ENCODE peak calls at places on chromosome 6, in five cellular contexts. L is mesendoderm, V is neural progenitor cell, S is NT2/D1, P is IMR-90. U is an unnamed sample.

GRCh38 chr6:143973097-143973979 is 34.7 kb downstream of the PLAGL1 start:
- DNase-seq in S (peak), V (peak), L (peak), P (no peak), U (no peak)

GRCh38 chr6:101926149-101926925 is 532.8 kb downstream of the GRIK2 start:
- DNase-seq in P (peak), S (no peak), V (no peak), L (no peak), U (no peak)

GRCh38 chr6:169188051-169188863 is 65.4 kb downstream of the THBS2 start:
- DNase-seq in P (peak), V (no peak), L (peak), S (no peak), U (no peak)

GRCh38 chr6:18488526-18489270 is 101.5 kb downstream of the RNF144B start:
- DNase-seq in P (peak), S (no peak), V (no peak), L (no peak), U (no peak)

GRCh38 chr6:136306466-136306865 is 16.8 kb upstream of the BCLAF1 start:
- DNase-seq in P (no peak), S (no peak), L (no peak), V (no peak), U (no peak)

GRCh38 chr6:90493332-90493731 is 93.5 kb downstream of the MAP3K7 start:
- DNase-seq in L (no peak), S (no peak), P (peak), V (no peak), U (no peak)

GRCh38 chr6:38570750-38571149 is 69.0 kb downstream of the BTBD9 start:
- DNase-seq in V (no peak), S (no peak), L (peak), P (peak), U (no peak)

GRCh38 chr6:72367439-72367838 is 254.4 kb upstream of the KCNQ5 start:
- DNase-seq in L (no peak), S (no peak), P (no peak), V (no peak), U (no peak)

GRCh38 chr6:43954311-43955131 is 172.7 kb downstream of the MRPL14 start:
- DNase-seq in V (no peak), S (no peak), P (no peak), L (no peak), U (no peak)

GRCh38 chr6:9233226-9233625 is 797.9 kb upstream of the SLC35B3 start:
- DNase-seq in V (no peak), L (peak), S (no peak), P (no peak), U (no peak)

GRCh38 chr6:148935705-148936306 is 189.0 kb downstream of the UST start:
- DNase-seq in V (peak), P (peak), L (no peak), S (no peak), U (no peak)

GRCh38 chr6:43914272-43915147 is 144.5 kb downstream of the VEGFA start:
- DNase-seq in L (no peak), S (no peak), V (peak), P (no peak), U (no peak)

GRCh38 chr6:7725849-7726415 is at the start of gene BMP6:
- DNase-seq in V (peak), P (peak), L (peak), S (peak), U (peak)

GRCh38 chr6:162497371-162497770 is 230.2 kb downstream of the PRKN start:
- DNase-seq in S (no peak), V (no peak), P (no peak), L (no peak), U (no peak)

GRCh38 chr6:169813969-169814368 is 62.5 kb downstream of the ERMARD start:
- DNase-seq in P (no peak), V (no peak), L (no peak), S (no peak), U (no peak)

GRCh38 chr6:27168586-27169443 is 78.7 kb upstream of the PRSS16 start:
- DNase-seq in S (no peak), L (peak), P (peak), V (no peak), U (no peak)

GRCh38 chr6:36927691-36928546 is 26.6 kb upstream of the PI16 start:
- DNase-seq in P (peak), V (no peak), L (no peak), S (no peak), U (no peak)

GRCh38 chr6:163789199-163789810 is 374.8 kb downstream of the QKI start:
- DNase-seq in L (no peak), S (no peak), V (no peak), P (no peak), U (no peak)

GRCh38 chr6:97292671-97293070 is 9.7 kb upstream of the MMS22L start:
- DNase-seq in L (no peak), P (peak), V (no peak), S (no peak), U (no peak)

GRCh38 chr6:9481292-9482029 is 933.4 kb downstream of the TFAP2A start:
- DNase-seq in P (peak), S (no peak), V (no peak), L (peak), U (no peak)

GRCh38 chr6:88238065-88238464 is 71.9 kb upstream of the CNR1 start:
- DNase-seq in S (peak), L (peak), P (no peak), V (peak), U (peak)

GRCh38 chr6:139588734-139589418 is 214.4 kb upstream of the CITED2 start:
- DNase-seq in S (no peak), P (peak), V (no peak), L (no peak), U (no peak)

GRCh38 chr6:152063170-152063921 is 255.9 kb downstream of the ESR1 start:
- DNase-seq in S (no peak), P (no peak), L (no peak), V (no peak), U (no peak)

GRCh38 chr6:78867370-78868040 is at the start of gene IRAK1BP1:
- DNase-seq in L (peak), V (peak), P (peak), S (peak), U (peak)

GRCh38 chr6:134170844-134171243 is 118.4 kb upstream of the SLC2A12 start:
- DNase-seq in L (no peak), V (peak), S (no peak), P (peak), U (no peak)

GRCh38 chr6:53793318-53793975 is 1.4 kb upstream of the LRRC1 start:
- DNase-seq in L (peak), S (no peak), P (peak), V (peak), U (peak)

GRCh38 chr6:70725817-70726413 is 58.2 kb downstream of the SMAP1 start:
- DNase-seq in P (peak), V (no peak), L (peak), S (no peak), U (no peak)

GRCh38 chr6:166955121-166955864 is 1.1 kb downstream of the RNASET2 start:
- DNase-seq in P (no peak), S (no peak), L (peak), V (peak), U (peak)

GRCh38 chr6:7642784-7643183 is 52.8 kb downstream of the SNRNP48 start:
- DNase-seq in V (no peak), P (no peak), L (no peak), S (no peak), U (peak)

GRCh38 chr6:93017213-93017612 is 402.1 kb downstream of the EPHA7 start:
- DNase-seq in V (peak), L (peak), S (no peak), P (no peak), U (no peak)

GRCh38 chr6:137883400-137883888 is 16.4 kb downstream of the TNFAIP3 start:
- DNase-seq in P (peak), V (no peak), L (no peak), S (no peak), U (no peak)

GRCh38 chr6:132174919-132175318 is 223.7 kb upstream of the CCN2 start:
- DNase-seq in L (peak), V (no peak), S (no peak), P (no peak), U (no peak)
- H3K4me3 ChIP-seq in L (no peak), V (no peak), S (no peak), P (no peak), U (no peak)

DNA sequence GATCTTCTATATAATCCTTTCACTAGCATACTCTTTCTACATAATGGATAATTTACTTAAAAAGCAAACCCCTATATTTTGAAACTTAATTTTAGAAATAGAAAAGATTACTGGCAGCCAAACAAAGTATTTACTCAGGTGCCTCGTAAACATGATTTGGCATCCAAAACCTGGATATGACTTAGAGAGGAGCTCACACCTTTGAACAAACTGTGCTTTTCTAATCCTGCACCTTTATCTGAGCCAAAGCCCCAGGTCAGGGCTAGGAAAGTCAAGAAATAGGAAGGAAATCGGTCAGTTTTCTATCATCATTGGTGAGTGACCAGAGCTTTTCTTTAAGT is 170.9 kb downstream of the PHF3 start:
- DNase-seq in V (no peak), P (no peak), S (no peak), L (no peak), U (no peak)
- H3K9ac ChIP-seq in V (no peak), P (peak), S (no peak), L (no peak), U (no peak)

DNA sequence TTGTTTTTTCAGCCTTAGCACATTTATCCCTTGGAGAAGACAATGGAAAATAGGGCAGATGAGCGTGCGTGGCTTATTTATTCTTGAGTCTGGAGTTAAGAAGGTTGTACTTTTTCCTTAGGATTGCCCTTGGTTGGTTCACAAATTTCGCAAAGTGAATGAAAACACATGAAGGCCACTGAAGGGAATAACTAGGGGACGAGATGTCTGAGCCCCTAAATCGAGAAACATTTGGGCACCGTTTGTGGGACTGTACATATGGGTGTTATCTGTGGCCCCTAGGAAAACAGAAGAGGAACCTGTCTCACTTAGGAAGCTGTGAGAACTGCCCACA is 19.4 kb upstream of the TRIM27 start:
- DNase-seq in S (no peak), V (peak), P (no peak), L (no peak), U (no peak)
- H3K4me3 ChIP-seq in S (peak), V (peak), P (peak), L (no peak), U (peak)

GRCh38 chr6:3635482-3635881 is 116.0 kb downstream of the PXDC1 start:
- DNase-seq in V (no peak), L (no peak), P (no peak), S (no peak), U (no peak)
- H3K9ac ChIP-seq in V (no peak), L (no peak), P (no peak), S (no peak), U (no peak)

GRCh38 chr6:2854394-2854982 is 12.8 kb upstream of the SERPINB1 start:
- DNase-seq in P (peak), L (no peak), V (no peak), S (no peak), U (no peak)

GRCh38 chr6:2852514-2852855 is 10.8 kb upstream of the SERPINB1 start:
- DNase-seq in V (no peak), L (no peak), S (no peak), P (no peak), U (no peak)

GRCh38 chr6:2855061-2855519 is 13.4 kb upstream of the SERPINB1 start:
- DNase-seq in P (no peak), V (peak), S (no peak), L (peak), U (no peak)

GRCh38 chr6:2852921-2853322 is 11.3 kb upstream of the SERPINB1 start:
- DNase-seq in L (peak), P (no peak), V (no peak), S (no peak), U (no peak)

GRCh38 chr6:2853766-2854393 is 12.2 kb upstream of the SERPINB1 start:
- DNase-seq in L (peak), V (peak), P (peak), S (no peak), U (no peak)
- H3K4me3 ChIP-seq in L (no peak), V (peak), P (peak), S (no peak), U (no peak)

GRCh38 chr6:16409531-16410441 is 171.4 kb downstream of the GMPR start:
- DNase-seq in V (peak), S (peak), P (peak), L (peak), U (peak)

GRCh38 chr6:16415677-16416076 is 177.3 kb downstream of the GMPR start:
- DNase-seq in P (no peak), L (no peak), S (no peak), V (no peak), U (no peak)

GRCh38 chr6:16408766-16409165 is 170.4 kb downstream of the GMPR start:
- DNase-seq in V (no peak), L (no peak), P (no peak), S (no peak), U (no peak)

GRCh38 chr6:16413399-16413798 is 175.0 kb downstream of the GMPR start:
- DNase-seq in S (no peak), L (no peak), V (no peak), P (peak), U (no peak)

DNA sequence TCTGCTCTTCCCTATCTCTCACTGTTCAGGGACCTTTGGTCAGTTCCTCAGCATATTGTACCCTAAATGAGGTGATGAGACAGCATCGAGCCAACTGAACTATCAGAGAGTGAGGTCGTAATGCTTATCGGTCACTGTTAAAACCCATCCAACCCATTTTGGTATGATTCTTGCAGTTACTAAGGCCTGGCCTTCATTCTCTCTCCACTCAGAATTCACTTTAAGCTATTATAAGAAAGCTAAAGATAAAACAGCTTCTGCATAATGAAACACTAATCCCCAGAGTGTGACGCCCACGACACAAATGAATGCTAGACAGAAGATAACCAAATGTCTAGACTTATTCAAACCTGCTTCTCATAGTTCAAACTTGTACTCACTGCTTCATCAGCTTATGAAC is 175.8 kb downstream of the GMPR start:
- DNase-seq in L (no peak), S (no peak), V (no peak), P (no peak), U (no peak)
- H3K9ac ChIP-seq in L (no peak), S (no peak), V (no peak), P (no peak), U (no peak)

GRCh38 chr6:159043986-159044385 is 805 bp downstream of the TAGAP start:
- DNase-seq in L (no peak), P (no peak), V (no peak), S (no peak), U (peak)
- H3K4me3 ChIP-seq in L (no peak), P (no peak), V (no peak), S (no peak), U (peak)

GRCh38 chr6:120451508-120451907 is 882.8 kb downstream of the TBC1D32 start:
- DNase-seq in P (no peak), S (no peak), L (no peak), V (no peak), U (no peak)
- H3K9ac ChIP-seq in P (no peak), S (no peak), L (no peak), V (no peak), U (no peak)

DNA sequence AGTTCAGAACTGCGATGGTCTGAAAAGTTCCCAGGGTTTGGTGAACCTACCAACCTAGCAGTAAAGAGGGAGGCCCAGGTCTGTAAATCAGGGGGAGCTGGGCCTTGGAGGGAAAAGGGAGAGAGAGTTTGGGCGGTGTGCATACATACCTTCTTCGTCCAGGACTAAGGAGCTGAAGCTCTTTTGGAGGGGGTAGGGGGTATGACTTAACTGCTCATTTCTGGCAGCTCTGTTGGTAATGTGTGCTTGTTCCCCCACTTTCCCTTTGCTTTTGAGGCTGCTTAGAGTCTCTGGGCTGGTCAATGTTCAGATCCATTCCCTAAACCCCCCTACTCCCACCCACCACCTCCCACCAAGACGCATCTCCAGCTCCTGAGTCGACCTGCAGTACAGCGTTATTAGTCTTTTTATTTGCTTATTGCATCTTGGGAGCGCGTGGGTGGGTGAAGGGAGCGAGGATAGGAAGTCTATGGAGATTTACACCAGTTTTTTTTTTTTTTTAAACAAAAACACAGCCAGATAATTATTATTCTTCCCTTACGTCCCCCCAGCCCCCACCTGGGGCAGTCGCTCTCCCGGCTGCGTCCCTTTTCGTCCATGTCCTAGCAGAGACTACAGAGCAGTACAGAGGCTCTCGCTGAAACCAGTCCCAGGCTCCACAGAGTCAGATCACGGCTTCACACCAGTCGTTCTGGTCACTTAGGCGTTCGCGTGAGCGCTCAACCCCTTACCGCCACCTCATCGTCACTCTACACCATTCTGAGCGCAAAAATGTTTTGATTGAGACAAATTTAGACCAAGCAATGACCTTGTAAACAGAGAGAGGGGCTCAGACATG is 894 bp upstream of the PRRT1 start:
- DNase-seq in L (no peak), P (peak), V (peak), S (no peak), U (no peak)
- H3K4me3 ChIP-seq in L (peak), P (peak), V (peak), S (peak), U (peak)

GRCh38 chr6:42727084-42727601 is 4.7 kb upstream of the PRPH2 start:
- DNase-seq in S (no peak), P (peak), V (no peak), L (no peak), U (peak)

GRCh38 chr6:42726485-42727083 is 4.2 kb upstream of the PRPH2 start:
- DNase-seq in V (peak), P (peak), L (peak), S (peak), U (peak)

GRCh38 chr6:42724825-42725224 is 2.4 kb upstream of the PRPH2 start:
- DNase-seq in L (no peak), S (no peak), P (no peak), V (no peak), U (no peak)

GRCh38 chr6:42727627-42728026 is 5.2 kb upstream of the PRPH2 start:
- DNase-seq in P (no peak), L (no peak), V (no peak), S (no peak), U (peak)

DNA sequence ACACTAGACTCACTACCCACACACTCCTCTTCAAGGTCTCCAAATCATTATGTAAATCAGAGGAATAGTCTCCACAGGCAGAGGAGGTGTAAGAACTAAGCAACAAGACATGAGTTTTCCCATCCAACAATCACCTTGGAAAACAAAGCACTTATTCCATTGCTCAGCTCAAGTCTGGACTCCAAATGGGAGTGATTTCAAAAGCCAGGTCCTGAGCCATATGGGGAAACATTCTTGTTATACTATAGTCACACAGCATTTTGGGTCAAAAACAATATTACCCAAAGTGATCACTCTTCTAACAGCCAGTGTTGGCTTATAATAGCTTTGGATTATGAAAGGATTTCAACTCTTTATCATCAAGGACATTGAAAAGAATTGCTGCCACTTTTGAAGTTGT is 3.6 kb upstream of the PRPH2 start:
- DNase-seq in S (no peak), P (no peak), L (no peak), V (no peak), U (no peak)
- H3K9ac ChIP-seq in S (no peak), P (peak), L (no peak), V (no peak), U (no peak)

U was measured in colonic mucosa.